ENCODE peak calls at places on chromosome 22, in seven cellular contexts. One of them, this sample, is unnamed.

GRCh38 chr22:28874061-28874460 is 9.3 kb upstream of the ZNRF3 start:
- DNase-seq in mammary epithelial cell: no peak
- DNase-seq in BE2C: no peak
- DNase-seq in hepatocyte: no peak
- DNase-seq in A549: no peak
- DNase-seq in GM06990: no peak
- DNase-seq in fibroblast of mammary gland: no peak
- DNase-seq in this sample: no peak

GRCh38 chr22:26172389-26172990 is 3.2 kb downstream of the SEZ6L start:
- DNase-seq in fibroblast of mammary gland: peak
- DNase-seq in hepatocyte: peak
- DNase-seq in GM06990: no peak
- DNase-seq in BE2C: peak
- DNase-seq in A549: peak
- DNase-seq in mammary epithelial cell: peak
- DNase-seq in this sample: peak

GRCh38 chr22:22235564-22235963 is 9.0 kb upstream of the VPREB1 start:
- DNase-seq in hepatocyte: peak
- DNase-seq in GM06990: no peak
- DNase-seq in BE2C: peak
- DNase-seq in fibroblast of mammary gland: peak
- DNase-seq in mammary epithelial cell: peak
- DNase-seq in A549: peak
- DNase-seq in this sample: peak

GRCh38 chr22:29072193-29072978 is 449 bp upstream of the KREMEN1 start:
- DNase-seq in A549: peak
- DNase-seq in fibroblast of mammary gland: peak
- DNase-seq in hepatocyte: peak
- DNase-seq in GM06990: peak
- DNase-seq in BE2C: peak
- DNase-seq in mammary epithelial cell: peak
- DNase-seq in this sample: no peak

GRCh38 chr22:22902247-22902962 is 14.8 kb downstream of the IGLL5 start:
- DNase-seq in mammary epithelial cell: no peak
- DNase-seq in hepatocyte: no peak
- DNase-seq in BE2C: no peak
- DNase-seq in GM06990: peak
- DNase-seq in fibroblast of mammary gland: no peak
- DNase-seq in A549: no peak
- DNase-seq in this sample: no peak

GRCh38 chr22:50716291-50717024 is 21.5 kb upstream of the ACR start:
- DNase-seq in mammary epithelial cell: no peak
- DNase-seq in A549: no peak
- DNase-seq in BE2C: no peak
- DNase-seq in GM06990: no peak
- DNase-seq in fibroblast of mammary gland: no peak
- DNase-seq in hepatocyte: no peak
- DNase-seq in this sample: no peak

GRCh38 chr22:26515938-26516337 is 3.7 kb upstream of the TFIP11 start:
- DNase-seq in mammary epithelial cell: no peak
- DNase-seq in A549: no peak
- DNase-seq in fibroblast of mammary gland: no peak
- DNase-seq in BE2C: no peak
- DNase-seq in GM06990: no peak
- DNase-seq in hepatocyte: no peak
- DNase-seq in this sample: no peak

GRCh38 chr22:25745341-25746011 is 3.5 kb downstream of the MYO18B start:
- DNase-seq in A549: peak
- DNase-seq in hepatocyte: no peak
- DNase-seq in fibroblast of mammary gland: peak
- DNase-seq in mammary epithelial cell: peak
- DNase-seq in GM06990: no peak
- DNase-seq in BE2C: no peak
- DNase-seq in this sample: no peak

GRCh38 chr22:29700206-29700948 is 19.4 kb upstream of the CABP7 start:
- DNase-seq in GM06990: no peak
- DNase-seq in BE2C: no peak
- DNase-seq in mammary epithelial cell: no peak
- DNase-seq in fibroblast of mammary gland: no peak
- DNase-seq in A549: no peak
- DNase-seq in hepatocyte: no peak
- DNase-seq in this sample: no peak

GRCh38 chr22:40346178-40347064 is at the start of gene ADSL:
- DNase-seq in GM06990: peak
- DNase-seq in BE2C: peak
- DNase-seq in A549: peak
- DNase-seq in hepatocyte: peak
- DNase-seq in mammary epithelial cell: peak
- DNase-seq in fibroblast of mammary gland: peak
- DNase-seq in this sample: no peak

GRCh38 chr22:40855104-40855959 is 1.1 kb downstream of the ST13 start:
- DNase-seq in BE2C: no peak
- DNase-seq in hepatocyte: peak
- DNase-seq in mammary epithelial cell: peak
- DNase-seq in GM06990: peak
- DNase-seq in A549: no peak
- DNase-seq in fibroblast of mammary gland: peak
- DNase-seq in this sample: no peak

GRCh38 chr22:23383491-23384450 is 196.3 kb downstream of the IGLL1 start:
- DNase-seq in mammary epithelial cell: no peak
- DNase-seq in fibroblast of mammary gland: no peak
- DNase-seq in BE2C: peak
- DNase-seq in GM06990: no peak
- DNase-seq in hepatocyte: peak
- DNase-seq in A549: no peak
- DNase-seq in this sample: no peak

GRCh38 chr22:40263191-40263590 is 83.1 kb upstream of the ADSL start:
- DNase-seq in fibroblast of mammary gland: no peak
- DNase-seq in mammary epithelial cell: no peak
- DNase-seq in GM06990: no peak
- DNase-seq in hepatocyte: no peak
- DNase-seq in A549: no peak
- DNase-seq in BE2C: no peak
- DNase-seq in this sample: no peak

GRCh38 chr22:17349172-17349571 is 20.1 kb upstream of the CECR2 start:
- DNase-seq in BE2C: no peak
- DNase-seq in hepatocyte: no peak
- DNase-seq in A549: no peak
- DNase-seq in mammary epithelial cell: no peak
- DNase-seq in fibroblast of mammary gland: no peak
- DNase-seq in GM06990: no peak
- DNase-seq in this sample: no peak
- H3K4me3 ChIP-seq in BE2C: no peak
- H3K4me3 ChIP-seq in hepatocyte: no peak
- H3K4me3 ChIP-seq in A549: no peak
- H3K4me3 ChIP-seq in mammary epithelial cell: no peak
- H3K4me3 ChIP-seq in fibroblast of mammary gland: no peak
- H3K4me3 ChIP-seq in GM06990: no peak
- H3K4me3 ChIP-seq in this sample: no peak

DNA sequence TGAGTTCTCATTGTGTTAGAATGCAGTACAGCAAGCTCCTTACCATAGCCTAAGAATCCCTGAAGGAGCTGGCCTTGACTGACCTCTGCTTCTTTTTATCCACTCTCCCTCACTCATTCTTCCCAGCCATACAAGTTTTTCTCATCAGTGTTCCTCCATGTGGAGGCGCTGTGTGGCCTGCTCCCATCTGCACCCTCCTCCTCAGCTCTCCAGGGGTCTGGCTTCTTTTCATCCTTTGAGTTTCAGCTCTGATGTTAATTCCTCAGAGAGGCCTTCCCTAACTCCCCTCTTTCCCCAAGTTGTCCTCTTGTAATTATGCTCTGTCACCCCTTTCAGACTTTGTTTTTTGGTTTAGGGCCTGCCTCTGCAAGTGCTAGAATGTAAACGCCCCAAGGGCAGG is 144.8 kb downstream of the WNT7B start:
- DNase-seq in BE2C: no peak
- DNase-seq in hepatocyte: no peak
- DNase-seq in mammary epithelial cell: no peak
- DNase-seq in A549: no peak
- DNase-seq in fibroblast of mammary gland: no peak
- DNase-seq in GM06990: no peak
- DNase-seq in this sample: no peak
- TF ChIP-seq CTCF in BE2C: peak
- TF ChIP-seq CTCF in hepatocyte: no peak
- TF ChIP-seq CTCF in mammary epithelial cell: peak
- TF ChIP-seq CTCF in A549: no peak
- TF ChIP-seq CTCF in fibroblast of mammary gland: peak
- TF ChIP-seq CTCF in GM06990: no peak
- TF ChIP-seq CTCF in this sample: peak

DNA sequence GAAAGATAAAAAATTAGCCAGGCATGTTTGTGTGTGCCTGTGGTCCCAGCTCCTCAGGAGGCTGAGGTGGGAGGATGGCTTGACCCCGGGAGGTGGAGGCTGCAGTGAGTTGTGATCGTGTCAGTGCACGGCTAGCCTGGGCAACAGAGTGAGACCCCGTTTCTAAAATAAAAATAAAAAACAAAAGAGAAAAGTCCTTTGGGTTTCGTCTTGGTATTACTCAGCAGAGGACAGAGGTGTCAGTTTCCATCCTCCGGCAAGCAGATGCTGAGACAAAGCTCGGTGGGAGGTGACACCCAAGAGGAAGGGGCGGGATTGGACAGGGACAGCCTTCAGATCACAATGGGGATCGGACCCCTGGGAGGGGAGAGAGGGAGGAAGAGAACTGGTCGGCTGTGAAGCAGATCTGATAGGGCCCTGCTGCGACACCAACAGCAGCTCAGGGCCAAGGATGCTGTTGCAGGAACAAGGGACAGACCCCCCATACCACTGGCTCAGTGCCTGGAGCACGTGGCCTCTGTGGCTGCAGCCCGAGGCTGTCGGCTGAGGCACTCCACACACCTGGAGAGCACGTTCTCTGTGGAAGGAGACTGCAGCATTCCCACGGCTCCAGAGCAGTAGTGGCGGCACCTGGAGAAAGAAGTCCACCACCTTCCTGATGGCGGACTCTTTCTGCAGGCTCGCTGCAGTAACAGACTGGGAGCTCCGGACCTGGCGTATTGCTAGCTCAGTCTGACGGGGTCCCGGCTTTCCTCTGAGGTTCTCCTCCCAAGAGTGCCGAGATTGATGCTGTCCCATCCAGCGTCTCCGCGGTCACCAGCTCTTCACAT is 5.2 kb upstream of the BID start:
- DNase-seq in A549: no peak
- DNase-seq in BE2C: peak
- DNase-seq in GM06990: peak
- DNase-seq in hepatocyte: no peak
- DNase-seq in fibroblast of mammary gland: no peak
- DNase-seq in mammary epithelial cell: no peak
- DNase-seq in this sample: no peak
- H3K4me3 ChIP-seq in A549: no peak
- H3K4me3 ChIP-seq in BE2C: no peak
- H3K4me3 ChIP-seq in GM06990: peak
- H3K4me3 ChIP-seq in hepatocyte: no peak
- H3K4me3 ChIP-seq in fibroblast of mammary gland: no peak
- H3K4me3 ChIP-seq in mammary epithelial cell: no peak
- H3K4me3 ChIP-seq in this sample: no peak

GRCh38 chr22:37564111-37564711 is 3.9 kb downstream of the CDC42EP1 start:
- DNase-seq in hepatocyte: no peak
- DNase-seq in GM06990: no peak
- DNase-seq in BE2C: no peak
- DNase-seq in mammary epithelial cell: no peak
- DNase-seq in fibroblast of mammary gland: peak
- DNase-seq in A549: no peak
- DNase-seq in this sample: no peak
- TF ChIP-seq CTCF in hepatocyte: peak
- TF ChIP-seq CTCF in GM06990: no peak
- TF ChIP-seq CTCF in BE2C: no peak
- TF ChIP-seq CTCF in mammary epithelial cell: no peak
- TF ChIP-seq CTCF in fibroblast of mammary gland: no peak
- TF ChIP-seq CTCF in A549: no peak
- TF ChIP-seq CTCF in this sample: no peak

DNA sequence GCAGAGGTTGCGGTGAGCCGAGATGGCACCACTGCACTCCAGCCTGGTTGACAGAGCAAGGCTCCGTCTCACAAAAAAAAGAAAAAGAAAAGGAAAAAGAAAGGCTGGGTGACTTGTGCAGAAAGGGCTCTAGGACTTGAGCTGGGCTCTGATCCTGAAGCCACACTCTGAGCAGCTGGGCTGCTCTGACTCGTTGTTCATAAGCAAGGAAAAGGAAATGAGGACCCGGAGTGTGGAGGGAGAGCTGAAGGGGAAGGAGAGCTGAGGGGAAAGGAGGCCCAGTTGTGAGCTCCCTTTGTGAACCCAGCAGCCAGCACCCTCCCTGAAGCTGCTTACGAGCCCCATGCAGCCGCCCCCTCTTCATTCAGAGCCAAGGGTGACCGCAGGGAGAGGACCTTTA is 12.4 kb upstream of the SH3BP1 start:
- DNase-seq in mammary epithelial cell: no peak
- DNase-seq in GM06990: no peak
- DNase-seq in A549: no peak
- DNase-seq in fibroblast of mammary gland: no peak
- DNase-seq in BE2C: no peak
- DNase-seq in hepatocyte: no peak
- DNase-seq in this sample: no peak
- H3K4me3 ChIP-seq in mammary epithelial cell: no peak
- H3K4me3 ChIP-seq in GM06990: no peak
- H3K4me3 ChIP-seq in A549: no peak
- H3K4me3 ChIP-seq in fibroblast of mammary gland: no peak
- H3K4me3 ChIP-seq in BE2C: no peak
- H3K4me3 ChIP-seq in hepatocyte: no peak
- H3K4me3 ChIP-seq in this sample: no peak

GRCh38 chr22:35835998-35836691 is 118.5 kb downstream of the APOL5 start:
- DNase-seq in A549: peak
- DNase-seq in GM06990: no peak
- DNase-seq in BE2C: peak
- DNase-seq in mammary epithelial cell: peak
- DNase-seq in fibroblast of mammary gland: peak
- DNase-seq in hepatocyte: peak
- DNase-seq in this sample: no peak

GRCh38 chr22:35837328-35837727 is 119.7 kb downstream of the APOL5 start:
- DNase-seq in BE2C: no peak
- DNase-seq in GM06990: no peak
- DNase-seq in fibroblast of mammary gland: no peak
- DNase-seq in hepatocyte: no peak
- DNase-seq in A549: no peak
- DNase-seq in mammary epithelial cell: peak
- DNase-seq in this sample: no peak

GRCh38 chr22:35839811-35840739 is 122.4 kb downstream of the APOL5 start:
- DNase-seq in A549: peak
- DNase-seq in fibroblast of mammary gland: peak
- DNase-seq in GM06990: no peak
- DNase-seq in hepatocyte: peak
- DNase-seq in BE2C: peak
- DNase-seq in mammary epithelial cell: peak
- DNase-seq in this sample: no peak

GRCh38 chr22:35841907-35842518 is 124.3 kb downstream of the APOL5 start:
- DNase-seq in GM06990: no peak
- DNase-seq in BE2C: no peak
- DNase-seq in fibroblast of mammary gland: no peak
- DNase-seq in A549: no peak
- DNase-seq in hepatocyte: no peak
- DNase-seq in mammary epithelial cell: no peak
- DNase-seq in this sample: no peak

GRCh38 chr22:35838849-35839646 is 121.4 kb downstream of the APOL5 start:
- DNase-seq in hepatocyte: peak
- DNase-seq in mammary epithelial cell: peak
- DNase-seq in fibroblast of mammary gland: peak
- DNase-seq in GM06990: no peak
- DNase-seq in A549: peak
- DNase-seq in BE2C: peak
- DNase-seq in this sample: no peak
- TF ChIP-seq CTCF in hepatocyte: peak
- TF ChIP-seq CTCF in mammary epithelial cell: peak
- TF ChIP-seq CTCF in fibroblast of mammary gland: peak
- TF ChIP-seq CTCF in GM06990: no peak
- TF ChIP-seq CTCF in A549: peak
- TF ChIP-seq CTCF in BE2C: peak
- TF ChIP-seq CTCF in this sample: peak

GRCh38 chr22:49481651-49482399 is 345.8 kb downstream of the BRD1 start:
- DNase-seq in mammary epithelial cell: no peak
- DNase-seq in GM06990: no peak
- DNase-seq in hepatocyte: peak
- DNase-seq in A549: no peak
- DNase-seq in fibroblast of mammary gland: no peak
- DNase-seq in BE2C: no peak
- DNase-seq in this sample: no peak
- H3K4me3 ChIP-seq in mammary epithelial cell: no peak
- H3K4me3 ChIP-seq in GM06990: no peak
- H3K4me3 ChIP-seq in hepatocyte: peak
- H3K4me3 ChIP-seq in A549: peak
- H3K4me3 ChIP-seq in fibroblast of mammary gland: no peak
- H3K4me3 ChIP-seq in BE2C: no peak
- H3K4me3 ChIP-seq in this sample: no peak

This sample was measured in epithelial cell of proximal tubule.